ENCODE peak calls at places on chromosomes 4 and X, in six cellular contexts. L is AG04450, Q is K562, B is choroid plexus epithelial cell, P is lung, O is left lung. R is an unnamed sample.

GRCh38 chr4:15244354-15244753 is 183.5 kb upstream of the C1QTNF7 start:
- DNase-seq in L (no peak), Q (no peak), B (peak), P (no peak), O (no peak), R (peak)

GRCh38 chr4:81421346-81422218 is 50.1 kb downstream of the RASGEF1B start:
- DNase-seq in L (no peak), Q (peak), B (peak), P (peak), O (no peak), R (peak)

GRCh38 chrX:123698979-123699378 is 33.9 kb downstream of the THOC2 start:
- DNase-seq in L (no peak), Q (no peak), B (peak), P (no peak), O (no peak), R (peak)

GRCh38 chr4:121696140-121696640 is 590 bp downstream of the ANXA5 start:
- DNase-seq in L (peak), Q (peak), B (peak), P (peak), O (peak), R (peak)

GRCh38 chrX:116292183-116292582 is 121.6 kb downstream of the AGTR2 start:
- DNase-seq in L (no peak), Q (no peak), B (no peak), P (no peak), O (no peak), R (no peak)

GRCh38 chr4:38949416-38950051 is 81.9 kb downstream of the FAM114A1 start:
- DNase-seq in L (no peak), Q (no peak), B (peak), P (no peak), O (no peak), R (peak)

GRCh38 chrX:29666361-29666760 is 549.0 kb upstream of the MAGEB2 start:
- DNase-seq in L (no peak), Q (no peak), B (peak), P (no peak), O (no peak), R (no peak)

GRCh38 chrX:134741801-134742200 is 83.5 kb upstream of the PLAC1 start:
- DNase-seq in L (no peak), Q (no peak), B (no peak), P (no peak), O (no peak), R (no peak)

GRCh38 chrX:97637289-97637688 is 753.6 kb downstream of the RPA4 start:
- DNase-seq in L (no peak), Q (no peak), B (no peak), P (no peak), O (no peak), R (peak)

GRCh38 chrX:134737061-134737460 is 78.8 kb upstream of the PLAC1 start:
- DNase-seq in L (no peak), Q (no peak), B (no peak), P (no peak), O (no peak), R (peak)

GRCh38 chr4:159983080-159983479 is 880.2 kb downstream of the RAPGEF2 start:
- DNase-seq in L (no peak), Q (no peak), B (no peak), P (no peak), O (no peak), R (no peak)

GRCh38 chr4:24105183-24106039 is 215.6 kb upstream of the PPARGC1A start:
- DNase-seq in L (peak), Q (no peak), B (peak), P (no peak), O (no peak), R (peak)

GRCh38 chr4:139808381-139809206 is 143.0 kb downstream of the MGST2 start:
- DNase-seq in L (no peak), Q (no peak), B (no peak), P (no peak), O (no peak), R (no peak)

GRCh38 chrX:32281853-32282252 is 929.5 kb downstream of the DMD start:
- DNase-seq in L (no peak), Q (no peak), B (no peak), P (no peak), O (no peak), R (no peak)

GRCh38 chr4:56506110-56506705 is 617 bp downstream of the ARL9 start:
- DNase-seq in L (no peak), Q (no peak), B (peak), P (no peak), O (no peak), R (peak)

GRCh38 chr4:145909331-145909730 is 29.3 kb downstream of the ZNF827 start:
- DNase-seq in L (no peak), Q (peak), B (no peak), P (peak), O (no peak), R (peak)

GRCh38 chrX:1384738-1385250 is 7.1 kb downstream of the SLC25A6 start:
- DNase-seq in L (no peak), Q (peak), B (no peak), P (no peak), O (no peak), R (no peak)

GRCh38 chr4:90306810-90307209 is 179.6 kb downstream of the CCSER1 start:
- DNase-seq in L (no peak), Q (no peak), B (no peak), P (no peak), O (no peak), R (no peak)

GRCh38 chrX:10557166-10557565 is 63.2 kb downstream of the MID1 start:
- DNase-seq in L (no peak), Q (no peak), B (no peak), P (no peak), O (no peak), R (no peak)

GRCh38 chr4:5774416-5775056 is 63.5 kb downstream of the EVC start:
- DNase-seq in L (no peak), Q (no peak), B (no peak), P (no peak), O (no peak), R (no peak)

GRCh38 chr4:87506974-87507701 is 22.0 kb downstream of the SPARCL1 start:
- DNase-seq in L (peak), Q (no peak), B (peak), P (no peak), O (no peak), R (peak)

GRCh38 chr4:8657381-8657776 is 64.8 kb downstream of the CPZ start:
- DNase-seq in L (no peak), Q (no peak), B (no peak), P (no peak), O (no peak), R (no peak)

GRCh38 chr4:10099521-10100325 is 16.9 kb downstream of the WDR1 start:
- DNase-seq in L (no peak), Q (no peak), B (no peak), P (no peak), O (peak), R (no peak)

DNA sequence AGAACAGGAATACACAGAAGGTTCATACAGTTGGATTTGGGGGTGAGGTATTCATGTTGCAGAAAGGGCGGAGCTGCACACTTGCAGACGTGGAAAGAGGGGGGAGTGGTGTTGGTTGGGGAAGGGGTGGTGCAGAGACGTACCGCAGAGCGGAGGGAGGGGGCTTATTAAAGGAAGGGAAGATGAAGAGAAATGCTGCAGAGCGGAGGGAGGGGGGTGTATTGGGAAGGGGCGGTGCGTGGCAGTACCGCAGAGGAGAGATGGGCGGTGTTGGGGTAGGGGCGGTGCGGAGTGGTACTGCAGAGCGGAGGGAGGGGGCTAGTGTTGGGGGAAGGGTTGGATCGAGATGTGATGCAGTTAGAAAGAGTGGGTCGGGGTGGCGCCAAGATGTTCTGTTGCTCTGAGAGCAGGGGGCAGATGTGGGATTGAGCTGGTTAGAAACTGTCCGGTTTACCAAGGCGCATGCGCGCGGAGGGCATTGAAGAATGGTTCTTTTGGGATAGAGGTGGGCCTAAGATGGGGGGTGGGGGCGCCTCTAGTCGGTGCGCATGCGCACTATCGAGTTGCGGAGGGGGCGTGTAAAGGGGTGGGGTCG is 900 bp downstream of the TRO start:
- DNase-seq in L (peak), Q (no peak), B (peak), P (no peak), O (peak), R (peak)
- H3K4me3 ChIP-seq in L (peak), Q (no peak), B (peak), P (peak), O (peak), R (peak)

GRCh38 chr4:158500054-158500453 is 21.6 kb upstream of the RXFP1 start:
- DNase-seq in L (no peak), Q (no peak), B (no peak), P (no peak), O (no peak), R (no peak)

GRCh38 chr4:158490629-158491028 is 31.1 kb upstream of the RXFP1 start:
- DNase-seq in L (no peak), Q (no peak), B (no peak), P (no peak), O (no peak), R (no peak)

GRCh38 chr4:158496030-158496741 is 25.5 kb upstream of the RXFP1 start:
- DNase-seq in L (no peak), Q (peak), B (peak), P (peak), O (no peak), R (peak)
- TF ChIP-seq CTCF in L (peak), Q (peak), B (peak), P (peak), O (peak), R (peak)

DNA sequence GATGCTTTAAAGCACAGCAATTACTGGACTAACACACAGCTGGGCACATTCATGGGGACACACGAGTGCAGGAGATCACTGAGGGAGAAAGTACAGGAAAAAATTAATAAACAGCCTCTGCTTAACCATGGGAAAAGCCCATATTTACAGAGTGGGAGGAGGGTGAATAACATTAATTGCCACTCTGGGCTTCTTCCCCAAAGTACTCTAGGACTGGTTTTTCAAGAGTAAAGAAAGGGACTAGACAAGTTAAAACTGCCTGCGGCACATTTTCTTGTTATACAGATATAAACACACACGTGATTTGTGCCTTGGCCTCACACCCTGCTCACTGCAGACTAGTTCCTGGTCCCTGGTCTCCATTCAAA is 179.7 kb upstream of the TET2 start:
- DNase-seq in L (no peak), Q (no peak), B (no peak), P (no peak), O (no peak), R (no peak)
- H3K4me3 ChIP-seq in L (no peak), Q (no peak), B (no peak), P (no peak), O (no peak), R (no peak)

GRCh38 chr4:122759639-122760310 is 27.3 kb downstream of the BBS12 start:
- DNase-seq in L (no peak), Q (no peak), B (peak), P (no peak), O (no peak), R (peak)
- TF ChIP-seq CTCF in L (peak), Q (peak), B (peak), P (no peak), O (no peak), R (peak)

DNA sequence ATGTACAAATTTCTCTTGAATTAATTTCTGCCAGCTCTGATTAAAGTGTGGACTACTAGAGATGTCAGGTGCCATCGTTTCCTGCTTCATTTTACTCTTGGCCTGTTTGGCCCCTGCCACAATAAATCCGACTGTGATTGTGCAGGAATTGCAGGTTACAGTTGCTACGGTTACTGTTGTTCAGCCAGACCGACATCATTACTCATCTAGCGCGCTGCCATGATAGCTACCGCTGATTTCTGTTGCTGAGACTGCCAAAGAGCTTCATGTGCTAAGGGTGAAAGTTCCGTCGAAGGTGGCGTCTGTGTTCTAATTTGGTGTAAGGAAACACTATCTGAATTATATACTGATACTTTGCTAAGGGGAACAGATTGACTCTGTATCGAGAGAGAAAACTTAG is 22.1 kb downstream of the SLIT2 start:
- DNase-seq in L (no peak), Q (no peak), B (no peak), P (no peak), O (no peak), R (no peak)
- H3K4me3 ChIP-seq in L (no peak), Q (no peak), B (no peak), P (no peak), O (no peak), R (no peak)

DNA sequence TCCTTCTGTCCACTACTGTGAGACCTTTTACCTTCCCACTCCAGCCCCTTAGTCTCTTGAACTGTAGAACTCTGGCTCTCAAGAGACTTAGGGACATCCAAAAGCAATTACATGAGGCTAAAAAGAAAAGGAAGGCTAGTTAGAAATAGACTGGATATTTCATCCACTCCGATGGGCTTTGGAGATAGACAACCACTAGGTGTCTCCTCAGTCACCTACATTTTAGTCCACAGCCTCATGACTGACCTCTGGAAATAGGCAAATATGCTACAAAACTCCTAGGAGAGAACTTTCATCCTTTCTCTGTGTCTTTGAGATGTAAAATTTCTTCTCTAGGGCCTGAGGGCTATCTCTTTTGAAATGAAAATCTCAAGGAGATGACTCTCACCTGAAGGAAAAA is 45.1 kb upstream of the LAMP2 start:
- DNase-seq in L (no peak), Q (peak), B (peak), P (no peak), O (no peak), R (peak)
- TF ChIP-seq CTCF in L (peak), Q (peak), B (peak), P (no peak), O (no peak), R (peak)

GRCh38 chr4:71526626-71527406 is 188.0 kb downstream of the SLC4A4 start:
- DNase-seq in L (no peak), Q (peak), B (no peak), P (no peak), O (no peak), R (no peak)

GRCh38 chr4:71518283-71518989 is 179.6 kb downstream of the SLC4A4 start:
- DNase-seq in L (no peak), Q (no peak), B (no peak), P (no peak), O (peak), R (no peak)

GRCh38 chr4:71524746-71525145 is 185.9 kb downstream of the SLC4A4 start:
- DNase-seq in L (no peak), Q (no peak), B (no peak), P (no peak), O (no peak), R (no peak)

GRCh38 chr4:71520308-71520707 is 181.5 kb downstream of the SLC4A4 start:
- DNase-seq in L (no peak), Q (no peak), B (no peak), P (no peak), O (no peak), R (no peak)

DNA sequence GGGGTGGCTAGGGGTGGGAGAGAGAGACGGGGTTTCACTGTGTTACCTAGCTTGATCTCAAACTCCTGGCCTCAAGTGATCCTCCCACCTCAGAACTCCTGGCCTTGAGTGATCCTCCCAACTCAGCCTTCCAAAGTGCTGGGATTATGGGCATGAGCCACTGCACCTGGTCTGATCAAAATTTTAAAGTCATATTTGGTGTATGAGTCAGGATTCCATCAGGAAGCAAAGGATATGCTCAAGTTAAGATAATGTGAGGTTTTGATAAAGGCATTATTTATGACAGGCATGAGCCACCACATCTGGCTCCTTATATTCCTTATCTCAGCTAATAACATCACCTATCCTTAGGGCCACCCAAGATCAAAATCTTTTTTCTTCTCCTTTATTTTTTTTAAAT is 182.0 kb downstream of the SLC4A4 start:
- DNase-seq in L (no peak), Q (no peak), B (no peak), P (no peak), O (no peak), R (no peak)
- H3K4me3 ChIP-seq in L (no peak), Q (no peak), B (no peak), P (no peak), O (no peak), R (no peak)

GRCh38 chrX:110665636-110666035 is 130.0 kb downstream of the CHRDL1 start:
- DNase-seq in L (no peak), Q (peak), B (peak), P (peak), O (no peak), R (peak)
- TF ChIP-seq CTCF in L (peak), Q (peak), B (peak), P (no peak), O (peak), R (peak)

DNA sequence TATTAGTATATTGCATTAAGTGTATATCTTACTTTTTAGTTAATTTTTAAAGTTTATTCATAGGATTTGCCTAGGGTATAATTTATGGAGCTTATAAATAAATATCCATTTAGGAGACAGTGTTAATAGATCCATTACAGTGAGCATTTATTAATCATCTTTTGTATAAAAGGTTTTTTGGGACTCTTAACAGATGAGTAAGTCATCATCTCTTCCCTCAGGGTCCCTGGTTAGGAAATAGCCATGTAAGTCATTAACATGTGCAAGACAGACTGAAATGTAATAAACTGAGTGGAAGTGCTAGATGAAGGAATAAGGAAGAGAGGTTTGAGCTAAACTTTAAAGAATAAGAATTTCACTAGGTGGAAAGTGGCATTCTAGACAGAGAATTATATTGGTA is 69.2 kb downstream of the PAQR3 start:
- DNase-seq in L (no peak), Q (no peak), B (no peak), P (no peak), O (no peak), R (no peak)
- H3K4me3 ChIP-seq in L (no peak), Q (no peak), B (no peak), P (no peak), O (no peak), R (no peak)

GRCh38 chr4:95641571-95641970 is 92.8 kb upstream of the UNC5C start:
- DNase-seq in L (no peak), Q (no peak), B (no peak), P (peak), O (no peak), R (no peak)

GRCh38 chr4:95638920-95639501 is 90.2 kb upstream of the UNC5C start:
- DNase-seq in L (no peak), Q (no peak), B (peak), P (no peak), O (no peak), R (peak)

GRCh38 chr4:95636061-95636460 is 87.3 kb upstream of the UNC5C start:
- DNase-seq in L (no peak), Q (no peak), B (no peak), P (no peak), O (no peak), R (no peak)

GRCh38 chr4:95640337-95640736 is 91.6 kb upstream of the UNC5C start:
- DNase-seq in L (no peak), Q (no peak), B (peak), P (no peak), O (no peak), R (no peak)

DNA sequence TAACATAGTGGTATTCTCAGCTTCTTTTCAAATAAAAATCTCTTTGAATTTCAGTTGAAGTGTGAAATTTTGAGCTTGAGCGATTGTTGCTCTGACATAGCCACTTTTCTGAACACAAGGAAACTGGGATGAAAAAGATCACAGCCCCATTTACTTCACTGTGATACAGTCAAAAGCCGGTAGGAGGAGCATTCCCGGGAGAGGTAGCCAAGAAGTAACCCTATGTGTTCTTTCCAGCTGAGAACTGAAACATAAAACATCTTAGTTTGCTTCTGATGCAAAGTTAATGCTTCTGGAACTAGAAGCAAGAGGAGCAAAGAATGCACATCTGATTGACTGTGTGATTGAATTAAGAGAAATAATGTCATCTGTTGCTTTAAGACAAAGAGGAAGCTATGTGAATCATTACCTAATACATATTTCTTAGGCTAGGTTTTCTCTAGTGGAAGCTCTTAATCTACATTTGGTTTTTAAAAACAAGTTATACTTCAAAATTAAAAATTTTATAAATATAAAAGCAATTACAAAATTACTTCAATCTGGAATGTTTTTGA is 88.4 kb upstream of the UNC5C start:
- DNase-seq in L (no peak), Q (no peak), B (peak), P (no peak), O (no peak), R (peak)
- TF ChIP-seq CTCF in L (peak), Q (no peak), B (peak), P (no peak), O (no peak), R (peak)

R was measured in cardiac fibroblast.